ENCODE peak calls at places on chromosome 19, in nine cellular contexts. G, M, X, N, J, Z, P, L and R are unnamed samples.

GRCh38 chr19:49421039-49421877 is 2.0 kb downstream of the PTH2 start:
- DNase-seq in N (no peak), J (peak; percentile 88), G (no peak), L (no peak), X (peak; percentile 99), M (peak; percentile 87), Z (peak; percentile 91), P (peak; percentile 85), R (peak; percentile 88)

GRCh38 chr19:11078893-11079292 is 10.4 kb upstream of the LDLR start:
- DNase-seq in X (no peak), P (no peak), M (no peak), N (no peak), L (no peak), G (no peak), J (no peak), Z (no peak), R (no peak)

GRCh38 chr19:45137179-45137761 is 23.5 kb downstream of the NKPD1 start:
- DNase-seq in G (no peak), P (no peak), L (no peak), M (no peak), N (no peak), J (no peak), X (no peak), Z (peak; percentile 39), R (no peak)

GRCh38 chr19:18848860-18849661 is 17.3 kb downstream of the UPF1 start:
- DNase-seq in Z (peak; percentile 54), N (peak; percentile 47), G (no peak), J (no peak), M (no peak), P (peak; percentile 88), L (no peak), X (no peak), R (peak; percentile 88)

GRCh38 chr19:10678813-10679212 is 22.4 kb upstream of the QTRT1 start:
- DNase-seq in J (no peak), X (no peak), M (no peak), G (no peak), L (no peak), N (no peak), Z (no peak), P (no peak), R (no peak)

GRCh38 chr19:27906081-27906480 is 1306.9 kb downstream of the UQCRFS1 start:
- DNase-seq in P (no peak), X (no peak), L (no peak), J (no peak), N (no peak), M (no peak), Z (no peak), G (no peak), R (no peak)

GRCh38 chr19:2755811-2756210 is 16.0 kb upstream of the SLC39A3 start:
- DNase-seq in M (no peak), L (no peak), G (no peak), Z (peak; percentile 40), X (no peak), N (no peak), J (no peak), P (no peak), R (no peak)

GRCh38 chr19:54356444-54357056 is 8.2 kb downstream of the LAIR1 start:
- DNase-seq in Z (no peak), P (no peak), L (no peak), M (no peak), X (no peak), N (no peak), J (no peak), G (no peak), R (no peak)

GRCh38 chr19:53881482-53882390 is at the start of gene PRKCG:
- DNase-seq in Z (peak; percentile 91), G (peak; percentile 62), X (peak; percentile 85), J (peak; percentile 78), L (no peak), N (no peak), P (peak; percentile 77), M (peak; percentile 84), R (peak; percentile 81)

DNA sequence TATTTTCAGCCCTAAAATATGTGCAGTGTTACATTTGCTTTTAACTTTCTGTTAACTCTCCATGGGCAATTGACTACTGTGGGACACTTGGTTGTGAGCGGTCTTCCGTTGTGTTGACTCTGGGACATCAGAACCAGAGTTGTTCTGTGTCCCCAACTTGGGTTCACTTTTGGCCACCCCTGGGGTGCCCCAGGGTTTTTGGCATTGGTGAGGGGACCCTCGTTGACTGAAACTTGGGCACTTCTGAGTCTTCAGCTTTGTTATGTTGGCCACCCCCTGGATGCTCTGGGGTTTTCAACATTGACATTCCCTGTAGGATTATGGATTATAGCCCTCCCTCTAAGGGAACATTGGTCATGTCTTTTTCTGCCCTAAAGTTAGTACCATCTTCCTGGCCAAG is 57.1 kb downstream of the OR10H4 start:
- DNase-seq in L (no peak), N (no peak), Z (no peak), X (no peak), P (no peak), G (no peak), J (no peak), M (no peak), R (no peak)
- H3K9me3 ChIP-seq in L (no peaks in the 10 kb centered on the region), N (no peaks in the 10 kb centered on the region), Z (no peaks in the 10 kb centered on the region), X (peaks cover 41% of the 10 kb centered on the region), P (no peaks in the 10 kb centered on the region), G (no peaks in the 10 kb centered on the region), J (no peaks in the 10 kb centered on the region), M (no peaks in the 10 kb centered on the region), R (no peaks in the 10 kb centered on the region)

GRCh38 chr19:22595918-22596341 is 38.2 kb upstream of the ZNF492 start:
- DNase-seq in P (no peak), L (no peak), Z (peak; percentile 59), N (peak; percentile 50), X (no peak), J (no peak), G (no peak), M (no peak), R (peak; percentile 83)

GRCh38 chr19:22600690-22601648 is 33.2 kb upstream of the ZNF492 start:
- DNase-seq in Z (no peak), J (no peak), G (no peak), L (no peak), P (no peak), M (no peak), N (no peak), X (no peak), R (no peak)

GRCh38 chr19:22595422-22595821 is 38.7 kb upstream of the ZNF492 start:
- DNase-seq in P (no peak), M (no peak), L (no peak), N (no peak), J (no peak), X (no peak), G (no peak), Z (no peak), R (no peak)
- H3K9me3 ChIP-seq in P (no peaks in the 10 kb centered on the region), M (no peaks in the 10 kb centered on the region), L (peaks cover 34% of the 10 kb centered on the region), N (no peaks in the 10 kb centered on the region), J (no peaks in the 10 kb centered on the region), X (peaks cover 83% of the 10 kb centered on the region), G (peaks cover 4% of the 10 kb centered on the region), Z (peaks cover 21% of the 10 kb centered on the region), R (no peaks in the 10 kb centered on the region)

DNA sequence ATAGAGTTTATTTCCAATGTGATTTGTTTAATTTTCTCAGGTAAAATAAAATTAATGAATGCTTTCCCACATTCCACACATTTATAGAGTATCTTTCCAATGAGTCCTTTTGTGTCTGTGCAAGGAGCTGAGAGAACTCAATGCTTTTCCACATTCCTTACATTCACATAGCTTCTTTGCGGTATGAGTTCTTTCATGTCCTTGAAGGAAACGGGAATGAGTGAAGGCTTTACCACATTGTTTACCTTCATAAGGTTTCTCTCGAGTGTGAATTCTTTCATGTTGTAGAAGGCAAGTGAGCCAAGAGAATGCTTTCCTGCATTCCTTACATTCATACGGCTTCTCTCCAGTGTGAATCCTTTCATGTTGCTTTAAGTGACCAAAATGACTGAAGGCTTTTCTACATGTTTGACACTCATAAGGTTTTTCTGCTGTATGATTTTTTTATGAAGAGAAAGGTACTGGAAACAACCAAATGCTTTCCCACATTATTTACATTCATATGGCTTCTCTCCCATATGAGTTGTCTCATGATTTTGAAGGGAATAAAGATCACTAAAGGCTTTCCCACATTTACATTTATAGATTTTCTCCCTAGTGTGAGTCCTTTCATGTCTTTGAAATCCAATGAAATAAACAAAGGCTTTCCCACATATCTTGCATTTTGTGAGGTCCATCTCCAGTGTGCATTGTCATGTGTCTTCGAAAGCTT is 14.4 kb upstream of the ZNF442 start:
- DNase-seq in G (no peak), X (no peak), L (no peak), N (no peak), M (no peak), Z (no peak), J (no peak), P (no peak), R (no peak)
- H3K9me3 ChIP-seq in G (peaks cover 58% of the 10 kb centered on the region), X (peaks cover 45% of the 10 kb centered on the region), L (peaks cover 35% of the 10 kb centered on the region), N (no peaks in the 10 kb centered on the region), M (no peaks in the 10 kb centered on the region), Z (peaks cover 46% of the 10 kb centered on the region), J (peaks cover 56% of the 10 kb centered on the region), P (peaks cover 6% of the 10 kb centered on the region), R (peaks cover 10% of the 10 kb centered on the region)

GRCh38 chr19:12453495-12453894 is 12.7 kb upstream of the ZNF443 start:
- DNase-seq in Z (no peak), X (no peak), L (no peak), N (no peak), P (no peak), J (no peak), G (no peak), M (no peak), R (no peak)
- H3K9me3 ChIP-seq in Z (peaks cover 15% of the 10 kb centered on the region), X (peaks cover 58% of the 10 kb centered on the region), L (peaks cover 32% of the 10 kb centered on the region), N (no peaks in the 10 kb centered on the region), P (no peaks in the 10 kb centered on the region), J (peaks cover 89% of the 10 kb centered on the region), G (peaks cover 30% of the 10 kb centered on the region), M (no peaks in the 10 kb centered on the region), R (peaks cover 12% of the 10 kb centered on the region)

GRCh38 chr19:57063070-57063469 is 56.7 kb upstream of the USP29 start:
- DNase-seq in P (no peak), J (no peak), Z (no peak), M (no peak), N (no peak), G (no peak), L (no peak), X (no peak), R (no peak)

GRCh38 chr19:57055956-57056355 is 63.8 kb upstream of the USP29 start:
- DNase-seq in L (no peak), J (no peak), P (no peak), X (no peak), Z (no peak), G (no peak), M (no peak), N (no peak), R (no peak)

GRCh38 chr19:57056972-57057371 is 62.8 kb upstream of the USP29 start:
- DNase-seq in X (no peak), M (no peak), P (no peak), L (peak; percentile 1), N (no peak), Z (no peak), G (no peak), J (no peak), R (no peak)

GRCh38 chr19:57053401-57053800 is 66.4 kb upstream of the USP29 start:
- DNase-seq in X (no peak), P (no peak), M (no peak), Z (no peak), N (no peak), G (no peak), L (no peak), J (no peak), R (no peak)

DNA sequence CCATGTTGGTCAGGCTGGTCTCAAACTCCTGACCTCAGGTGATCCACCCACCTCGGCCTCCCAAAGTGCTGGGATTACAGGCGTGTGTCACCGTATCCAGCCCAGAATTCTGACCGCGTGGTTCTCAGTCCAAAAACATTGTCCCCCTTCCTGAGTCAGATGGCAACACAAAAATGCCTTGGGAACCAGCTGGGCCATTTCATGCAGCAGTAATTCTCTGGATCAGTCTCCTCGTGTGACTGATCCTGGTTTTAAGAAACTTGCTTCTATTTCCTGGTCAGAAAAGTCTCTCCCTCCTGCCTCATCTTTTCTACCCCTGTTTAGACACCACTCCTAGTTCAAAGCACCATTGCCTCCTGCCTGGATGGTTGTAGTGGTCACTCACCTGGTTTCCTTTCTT is 60.9 kb upstream of the USP29 start:
- DNase-seq in P (no peak), J (no peak), L (no peak), G (no peak), N (no peak), M (no peak), Z (no peak), X (no peak), R (no peak)
- H3K9me3 ChIP-seq in P (peaks cover 2% of the 10 kb centered on the region), J (no peaks in the 10 kb centered on the region), L (peaks cover 25% of the 10 kb centered on the region), G (peaks cover 1% of the 10 kb centered on the region), N (no peaks in the 10 kb centered on the region), M (no peaks in the 10 kb centered on the region), Z (peaks cover 17% of the 10 kb centered on the region), X (peaks cover 81% of the 10 kb centered on the region), R (peaks cover 3% of the 10 kb centered on the region)